ENCODE peak calls at places on chromosomes 6 and 20, in five cellular contexts. Q, J, S, E and Y are unnamed samples.

GRCh38 chr20:62165762-62166399 is 16.9 kb upstream of the MTG2 start:
- DNase-seq in Q (peak), J (no peak), S (no peak), E (no peak), Y (no peak)

GRCh38 chr6:44696686-44697085 is 309.2 kb downstream of the CDC5L start:
- DNase-seq in Q (no peak), J (no peak), S (no peak), E (no peak), Y (no peak)

GRCh38 chr6:58073263-58073662 is 755.8 kb downstream of the PRIM2 start:
- DNase-seq in Q (no peak), J (no peak), S (no peak), E (peak), Y (no peak)

GRCh38 chr6:137341721-137342195 is 122.6 kb upstream of the IFNGR1 start:
- DNase-seq in Q (peak), J (no peak), S (peak), E (no peak), Y (peak)

GRCh38 chr20:41154436-41155176 is 17.3 kb downstream of the PLCG1 start:
- DNase-seq in Q (peak), J (no peak), S (peak), E (no peak), Y (no peak)

GRCh38 chr20:29878281-29878741 is 1379.2 kb upstream of the DEFB115 start:
- DNase-seq in Q (no peak), J (no peak), S (no peak), E (peak), Y (peak)

GRCh38 chr6:30129818-30130679 is 5.9 kb upstream of the TRIM40 start:
- DNase-seq in Q (no peak), J (no peak), S (no peak), E (no peak), Y (no peak)

GRCh38 chr6:125196613-125197012 is 43.0 kb downstream of the TPD52L1 start:
- DNase-seq in Q (no peak), J (no peak), S (no peak), E (no peak), Y (no peak)

GRCh38 chr6:35177586-35177985 is 36.2 kb upstream of the SCUBE3 start:
- DNase-seq in Q (no peak), J (no peak), S (no peak), E (no peak), Y (no peak)

GRCh38 chr6:97095466-97095865 is 170.9 kb downstream of the KLHL32 start:
- DNase-seq in Q (no peak), J (no peak), S (no peak), E (no peak), Y (no peak)

GRCh38 chr20:17621229-17621968 is 51.5 kb downstream of the DSTN start:
- DNase-seq in Q (no peak), J (peak), S (no peak), E (no peak), Y (no peak)

GRCh38 chr20:11989018-11989771 is 71.5 kb downstream of the BTBD3 start:
- DNase-seq in Q (no peak), J (no peak), S (no peak), E (no peak), Y (no peak)

GRCh38 chr6:10555625-10556309 is 34.6 kb downstream of the GCNT2 start:
- DNase-seq in Q (no peak), J (peak), S (peak), E (no peak), Y (no peak)

GRCh38 chr20:25148181-25148981 is 47.1 kb upstream of the ENTPD6 start:
- DNase-seq in Q (no peak), J (peak), S (peak), E (no peak), Y (peak)

GRCh38 chr6:144659735-144660246 is 374.7 kb downstream of the UTRN start:
- DNase-seq in Q (no peak), J (no peak), S (no peak), E (no peak), Y (no peak)

GRCh38 chr6:144661101-144661806 is 376.1 kb downstream of the UTRN start:
- DNase-seq in Q (no peak), J (no peak), S (peak), E (no peak), Y (no peak)

GRCh38 chr6:144662812-144663211 is 377.7 kb downstream of the UTRN start:
- DNase-seq in Q (no peak), J (no peak), S (peak), E (no peak), Y (no peak)

GRCh38 chr6:144659202-144659731 is 374.1 kb downstream of the UTRN start:
- DNase-seq in Q (peak), J (no peak), S (peak), E (no peak), Y (peak)

DNA sequence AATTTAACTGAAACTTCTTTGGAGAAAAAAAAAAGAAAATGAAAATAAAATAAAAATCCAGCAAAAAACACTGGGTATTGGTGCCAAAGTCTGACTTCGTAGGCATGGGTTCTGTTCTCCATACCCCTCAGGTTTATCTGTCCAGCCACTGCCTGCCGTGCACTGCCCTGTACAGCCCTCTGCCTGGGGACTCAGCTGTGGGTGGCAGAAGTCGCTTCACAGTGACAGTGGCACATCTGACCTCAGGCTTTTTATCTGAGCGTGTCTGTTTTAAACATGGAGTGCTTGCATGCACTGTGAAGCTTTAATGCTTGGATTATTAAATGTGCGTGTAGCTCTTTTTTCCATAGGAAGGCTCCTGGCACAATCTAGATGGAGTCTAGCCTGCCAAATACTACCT is 375.4 kb downstream of the UTRN start:
- DNase-seq in Q (no peak), J (no peak), S (no peak), E (no peak), Y (no peak)
- H3K4me3 ChIP-seq in Q (no peak), J (no peak), S (no peak), E (no peak), Y (no peak)

GRCh38 chr6:113190170-113190569 is 667.0 kb upstream of the MARCKS start:
- DNase-seq in Q (peak), J (no peak), S (no peak), E (no peak), Y (peak)
- TF ChIP-seq CTCF in Q (peak), J (no peak), S (no peak), E (peak), Y (no peak)

GRCh38 chr20:53827996-53828672 is 234.5 kb upstream of the ZNF217 start:
- DNase-seq in Q (no peak), J (no peak), S (peak), E (no peak), Y (no peak)
- H3K4me3 ChIP-seq in Q (peak), J (peak), S (peak), E (no peak), Y (no peak)

GRCh38 chr6:6688283-6688682 is 99.8 kb downstream of the LY86 start:
- DNase-seq in Q (peak), J (no peak), S (peak), E (no peak), Y (peak)

GRCh38 chr6:6686748-6687601 is 98.5 kb downstream of the LY86 start:
- DNase-seq in Q (peak), J (peak), S (peak), E (no peak), Y (no peak)

GRCh38 chr6:6690144-6690483 is 101.6 kb downstream of the LY86 start:
- DNase-seq in Q (no peak), J (no peak), S (no peak), E (no peak), Y (no peak)

GRCh38 chr6:6688951-6689350 is 100.4 kb downstream of the LY86 start:
- DNase-seq in Q (no peak), J (no peak), S (peak), E (no peak), Y (no peak)

DNA sequence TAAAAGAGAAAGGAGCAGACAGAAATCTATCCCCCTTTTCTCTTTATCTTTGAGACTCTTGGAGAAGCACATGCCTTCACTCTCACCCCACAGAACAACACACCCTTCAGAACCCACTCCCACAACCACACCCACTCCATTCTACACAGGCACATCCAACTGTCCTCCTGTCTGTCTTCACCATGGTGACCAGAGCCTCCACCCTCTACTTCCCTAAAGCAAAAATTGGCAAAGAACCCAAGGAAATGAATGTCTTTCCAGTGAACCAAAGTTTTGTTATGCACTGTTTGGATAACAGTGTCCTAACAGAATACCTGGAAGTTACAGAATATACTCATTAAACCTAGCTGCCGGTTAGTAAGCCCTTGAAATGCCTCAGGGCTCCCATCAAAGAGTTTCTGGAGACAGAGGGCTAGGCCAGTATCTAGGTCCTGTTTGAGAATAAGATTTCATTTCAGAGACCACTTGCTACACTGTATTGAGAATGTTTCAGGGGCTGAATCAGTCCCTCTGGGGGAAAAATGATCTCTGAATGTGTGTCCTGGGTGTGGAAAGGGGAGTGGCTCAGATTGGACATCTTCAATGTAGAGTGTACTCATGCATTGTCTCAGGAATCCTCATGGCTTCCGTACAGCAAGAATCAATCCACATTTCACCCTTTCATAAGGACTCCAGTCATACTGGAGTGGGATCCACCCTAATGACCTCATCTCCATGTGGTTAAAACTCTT is 101.1 kb downstream of the LY86 start:
- DNase-seq in Q (peak), J (no peak), S (peak), E (no peak), Y (no peak)
- TF ChIP-seq CTCF in Q (no peak), J (no peak), S (no peak), E (no peak), Y (no peak)

GRCh38 chr6:83260577-83260976 is 67.4 kb downstream of the RWDD2A start:
- DNase-seq in Q (no peak), J (no peak), S (no peak), E (no peak), Y (no peak)

GRCh38 chr6:83258517-83258916 is 65.4 kb downstream of the RWDD2A start:
- DNase-seq in Q (no peak), J (no peak), S (peak), E (no peak), Y (no peak)

GRCh38 chr6:83252717-83253116 is 59.6 kb downstream of the RWDD2A start:
- DNase-seq in Q (no peak), J (no peak), S (peak), E (no peak), Y (no peak)

DNA sequence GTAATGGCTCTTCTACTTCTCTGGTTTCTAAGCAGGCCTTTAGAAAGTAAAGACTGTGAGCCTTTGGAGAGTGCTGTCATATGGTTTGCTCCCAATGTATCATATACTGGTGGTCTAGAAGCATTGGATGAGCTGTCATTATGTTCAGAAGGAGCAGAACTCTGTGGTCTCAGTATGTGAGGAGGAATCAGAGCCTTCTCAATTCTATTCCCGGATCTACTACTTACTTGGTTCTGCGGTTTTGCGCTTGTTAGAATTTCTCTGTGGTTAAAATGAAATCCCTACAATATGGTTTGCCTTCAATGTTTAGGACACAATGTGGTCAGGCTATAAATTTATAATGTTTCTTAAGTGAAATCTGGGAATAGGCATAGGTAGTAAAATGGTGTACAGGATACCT is 64.6 kb downstream of the RWDD2A start:
- DNase-seq in Q (no peak), J (no peak), S (no peak), E (no peak), Y (no peak)
- H3K4me3 ChIP-seq in Q (no peak), J (no peak), S (no peak), E (no peak), Y (no peak)

GRCh38 chr20:63531686-63532448 is 5.3 kb downstream of the PTK6 start:
- DNase-seq in Q (no peak), J (no peak), S (no peak), E (peak), Y (no peak)
- TF ChIP-seq CTCF in Q (no peak), J (no peak), S (no peak), E (no peak), Y (no peak)

GRCh38 chr6:82364087-82365010 is 732 bp downstream of the TPBG start:
- DNase-seq in Q (no peak), J (peak), S (peak), E (peak), Y (peak)

GRCh38 chr6:82362144-82362543 is 1.5 kb upstream of the TPBG start:
- DNase-seq in Q (no peak), J (no peak), S (peak), E (no peak), Y (no peak)

GRCh38 chr6:82363368-82364086 is at the start of gene TPBG:
- DNase-seq in Q (no peak), J (peak), S (peak), E (peak), Y (peak)

GRCh38 chr6:82361631-82362030 is 2.0 kb upstream of the TPBG start:
- DNase-seq in Q (no peak), J (no peak), S (peak), E (no peak), Y (no peak)

DNA sequence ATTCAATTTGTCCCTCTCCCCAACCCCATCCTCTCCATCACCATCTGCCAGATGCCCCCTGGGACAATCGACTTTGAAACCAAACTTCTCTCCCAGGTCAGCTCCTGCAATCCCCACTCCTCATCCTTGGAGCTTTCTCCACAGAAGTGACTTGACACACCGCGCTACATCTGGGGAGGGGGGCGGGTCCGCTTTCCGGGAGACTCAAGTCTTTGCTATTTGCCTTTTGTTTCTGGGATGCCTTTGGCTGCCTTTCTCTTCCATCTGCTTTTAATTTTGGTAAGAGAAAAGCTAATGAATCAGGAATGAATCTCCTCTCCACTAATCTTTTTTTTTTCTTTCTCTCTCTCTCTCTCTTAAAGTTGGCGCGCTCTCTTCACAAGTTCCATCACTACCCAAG is 749 bp upstream of the TPBG start:
- DNase-seq in Q (no peak), J (no peak), S (peak), E (no peak), Y (no peak)
- H3K4me3 ChIP-seq in Q (no peak), J (peak), S (peak), E (peak), Y (peak)

GRCh38 chr6:24740861-24741260 is 21.9 kb upstream of the C6orf62 start:
- DNase-seq in Q (no peak), J (no peak), S (no peak), E (no peak), Y (no peak)
- TF ChIP-seq CTCF in Q (no peak), J (no peak), S (no peak), E (no peak), Y (no peak)

GRCh38 chr20:34705008-34705382 is 851 bp downstream of the TP53INP2 start:
- DNase-seq in Q (no peak), J (no peak), S (no peak), E (no peak), Y (no peak)

GRCh38 chr20:34704177-34705007 is at the start of gene TP53INP2:
- DNase-seq in Q (peak), J (peak), S (peak), E (peak), Y (peak)

GRCh38 chr20:34701405-34702085 is 2.6 kb upstream of the TP53INP2 start:
- DNase-seq in Q (no peak), J (no peak), S (no peak), E (no peak), Y (no peak)

GRCh38 chr20:34703573-34704176 is 469 bp upstream of the TP53INP2 start:
- DNase-seq in Q (peak), J (peak), S (peak), E (no peak), Y (no peak)

DNA sequence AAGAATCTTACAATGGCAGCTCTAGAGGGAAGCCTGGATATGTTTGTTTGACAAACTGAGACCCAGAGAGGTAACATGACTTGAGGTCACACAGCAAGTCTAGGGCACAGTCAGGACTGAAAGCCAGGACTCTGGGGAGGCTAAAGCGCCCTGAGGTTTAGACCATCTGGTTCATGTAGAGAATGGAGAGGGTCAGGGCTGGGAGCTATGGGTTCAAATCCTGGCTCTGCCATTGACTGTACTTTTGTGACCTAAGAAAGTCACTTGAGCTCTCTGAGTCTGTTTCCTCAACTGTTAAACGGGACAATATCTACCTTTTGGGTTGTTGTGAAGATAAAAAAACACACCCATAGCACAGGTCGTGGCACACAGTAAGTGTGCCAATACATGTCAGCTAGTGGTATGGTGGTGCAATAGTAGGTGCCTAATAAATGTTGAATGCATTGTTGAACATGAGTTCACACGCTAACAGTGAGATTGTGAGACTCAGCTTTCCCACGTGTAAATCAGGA is 1.0 kb upstream of the TP53INP2 start:
- DNase-seq in Q (no peak), J (no peak), S (no peak), E (no peak), Y (no peak)
- H3K4me3 ChIP-seq in Q (peak), J (peak), S (peak), E (peak), Y (peak)